ENCODE peak calls at places on chromosomes 1 and 21, in ten cellular contexts. D is AG20443; P is posterior vena cava; L is T-helper 2 cell treated with Interferon-gamma antibody and Interleukin-4, amounts not matched to agents 5 μg/mL and 100 μg/mL, for 36 hours; I is MG63; T is memory B cell; G is RCC 7860; K is EH; N is GM19239; F is NCI-H446 treated with DMSO at 0.1 percent for 48 hours. O is an unnamed sample.

GRCh38 chr21:42028754-42029385 is 18.7 kb upstream of the ZBTB21 start:
- DNase-seq in N (no peak), K (no peak), F (no peak), D (no peak), I (no peak), G (no peak), L (no peak), P (no peak), T (no peak), O (peak; percentile 58)

GRCh38 chr1:229869687-229870086 is 197.4 kb upstream of the GALNT2 start:
- DNase-seq in K (no peak), T (no peak), P (no peak), D (no peak), I (no peak), F (no peak), N (no peak), L (no peak), G (no peak), O (no peak)

GRCh38 chr1:204463125-204464060 is 31.2 kb downstream of the PIK3C2B start:
- DNase-seq in T (no peak), N (no peak), I (peak; percentile 73), L (no peak), G (no peak), D (peak; percentile 66), F (peak; percentile 51), P (peak; percentile 89), K (no peak), O (peak; percentile 82)

GRCh38 chr21:31753949-31754348 is 22.0 kb upstream of the SCAF4 start:
- DNase-seq in K (no peak), L (no peak), D (no peak), N (no peak), T (no peak), G (no peak), I (no peak), P (no peak), F (no peak), O (no peak)

GRCh38 chr1:109759513-109760334 is 4.0 kb downstream of the EPS8L3 start:
- DNase-seq in T (no peak), P (peak; percentile 71), L (no peak), N (no peak), D (no peak), I (no peak), F (no peak), G (no peak), K (no peak), O (peak; percentile 78)

GRCh38 chr1:23638786-23639241 is 52.8 kb upstream of the RPL11 start:
- DNase-seq in T (no peak), I (no peak), F (no peak), G (no peak), P (no peak), K (peak; percentile 12), N (no peak), D (peak; percentile 43), L (no peak), O (no peak)

GRCh38 chr1:84635261-84635848 is 54.9 kb downstream of the SSX2IP start:
- DNase-seq in P (no peak), L (no peak), N (no peak), I (no peak), G (no peak), T (no peak), D (no peak), F (no peak), K (no peak), O (no peak)

GRCh38 chr1:43315963-43316737 is 15.4 kb downstream of the TIE1 start:
- DNase-seq in T (no peak), D (peak; percentile 38), G (no peak), F (no peak), N (no peak), K (peak; percentile 13), P (peak; percentile 69), I (no peak), L (no peak), O (peak; percentile 53)

GRCh38 chr1:34029525-34029924 is 135.5 kb downstream of the CSMD2 start:
- DNase-seq in P (no peak), T (no peak), N (no peak), F (no peak), K (no peak), I (no peak), D (no peak), L (no peak), G (no peak), O (no peak)

GRCh38 chr1:224497714-224498573 is 63.3 kb upstream of the WDR26 start:
- DNase-seq in F (peak; percentile 32), D (peak; percentile 90), N (peak; percentile 55), T (no peak), I (peak; percentile 88), G (peak; percentile 92), K (peak; percentile 90), L (peak; percentile 77), P (no peak), O (peak; percentile 92)

GRCh38 chr1:70382682-70383081 is 28.2 kb upstream of the ANKRD13C start:
- DNase-seq in T (peak; percentile 1), D (no peak), N (peak; percentile 16), I (no peak), P (no peak), K (no peak), F (no peak), G (no peak), L (no peak), O (no peak)

GRCh38 chr1:11301593-11301992 is 28.6 kb downstream of the UBIAD1 start:
- DNase-seq in P (no peak), F (no peak), L (no peak), N (no peak), G (no peak), K (no peak), D (no peak), T (no peak), I (no peak), O (peak; percentile 25)

GRCh38 chr1:68175621-68176398 is 56.5 kb downstream of the WLS start:
- DNase-seq in T (no peak), I (no peak), N (no peak), G (no peak), L (no peak), D (no peak), F (no peak), K (peak; percentile 33), P (no peak), O (no peak)

GRCh38 chr1:198295186-198295585 is 138.4 kb downstream of the NEK7 start:
- DNase-seq in L (no peak), T (no peak), P (no peak), K (no peak), N (no peak), F (no peak), G (no peak), I (no peak), D (no peak), O (no peak)

GRCh38 chr1:180533571-180533987 is 25.2 kb upstream of the OVAAL start:
- DNase-seq in I (peak; percentile 61), F (peak; percentile 36), P (peak; percentile 86), K (peak; percentile 66), N (peak; percentile 50), D (peak; percentile 73), L (peak; percentile 44), T (peak; percentile 63), G (peak; percentile 33), O (peak; percentile 66)

GRCh38 chr1:113433177-113433576 is 42.9 kb downstream of the MAGI3 start:
- DNase-seq in F (no peak), D (no peak), P (no peak), L (no peak), G (no peak), N (no peak), I (no peak), T (no peak), K (no peak), O (no peak)

GRCh38 chr1:28577738-28578536 is 14.1 kb upstream of the RAB42 start:
- DNase-seq in F (no peak), D (no peak), N (no peak), P (no peak), T (no peak), G (peak; percentile 18), L (no peak), I (no peak), K (peak; percentile 2), O (peak; percentile 63)

GRCh38 chr21:41477641-41478318 is 30.2 kb downstream of the TMPRSS2 start:
- DNase-seq in N (no peak), T (no peak), K (no peak), P (peak; percentile 61), G (no peak), D (no peak), I (no peak), L (no peak), F (no peak), O (peak; percentile 77)

GRCh38 chr1:229164836-229165285 is 106.0 kb upstream of the RAB4A start:
- DNase-seq in L (no peak), P (no peak), D (no peak), T (no peak), I (no peak), G (no peak), K (no peak), F (no peak), N (no peak), O (no peak)

GRCh38 chr1:208243851-208244583 is at the start of gene PLXNA2:
- DNase-seq in F (peak; percentile 60), L (peak; percentile 38), N (peak; percentile 44), D (peak; percentile 83), P (peak; percentile 95), K (peak; percentile 75), T (peak; percentile 45), I (peak; percentile 74), G (peak; percentile 57), O (peak; percentile 91)

O was measured in osteoblast.